ENCODE peak calls at places on chromosomes 12 and 14, in five cellular contexts. G, U, V, M and Y are unnamed samples. For H3K4me1, the result is how much of the 10 kb centered on the place peaks cover.

GRCh38 chr14:104864267-104865068 is 600 bp upstream of the CEP170B start:
- DNase-seq in V (no peak), G (no peak), M (no peak), U (peak), Y (no peak)

GRCh38 chr12:54239568-54239967 is 40.4 kb downstream of the CBX5 start:
- DNase-seq in G (no peak), M (no peak), U (no peak), V (no peak), Y (no peak)

GRCh38 chr14:96525452-96525851 is 23.3 kb downstream of the PAPOLA start:
- DNase-seq in V (no peak), U (no peak), M (no peak), G (no peak), Y (no peak)

GRCh38 chr12:88298761-88299242 is 156.7 kb downstream of the TMTC3 start:
- DNase-seq in M (peak), G (no peak), U (peak), V (no peak), Y (no peak)

GRCh38 chr12:47576256-47576655 is 129.6 kb downstream of the RPAP3 start:
- DNase-seq in M (no peak), G (no peak), U (peak), V (no peak), Y (no peak)

GRCh38 chr12:65663648-65664047 is 160.6 kb upstream of the HMGA2 start:
- DNase-seq in V (no peak), G (no peak), M (peak), U (no peak), Y (no peak)

GRCh38 chr12:5242440-5242839 is 189.5 kb upstream of the NTF3 start:
- DNase-seq in G (no peak), V (no peak), U (no peak), M (no peak), Y (no peak)

GRCh38 chr14:94773017-94773681 is 3.2 kb upstream of the GSC start:
- DNase-seq in G (no peak), M (no peak), V (no peak), U (peak), Y (no peak)

GRCh38 chr12:89278169-89278568 is 74.1 kb downstream of the DUSP6 start:
- DNase-seq in V (no peak), M (no peak), G (no peak), U (peak), Y (no peak)

GRCh38 chr14:20332386-20332945 is 613 bp downstream of the CCNB1IP1 start:
- DNase-seq in G (no peak), U (peak), V (no peak), M (no peak), Y (no peak)

GRCh38 chr12:87127272-87127671 is 871.1 kb upstream of the MGAT4C start:
- DNase-seq in V (no peak), G (no peak), M (peak), U (no peak), Y (no peak)

GRCh38 chr12:93325855-93326254 is 51.9 kb upstream of the NUDT4 start:
- DNase-seq in M (peak), G (no peak), V (no peak), U (no peak), Y (no peak)

GRCh38 chr12:31967569-31967968 is 8.4 kb downstream of the RESF1 start:
- DNase-seq in G (no peak), M (no peak), V (no peak), U (no peak), Y (no peak)

GRCh38 chr14:79044894-79045624 is 874.9 kb downstream of the NRXN3 start:
- DNase-seq in U (peak), G (no peak), M (peak), V (no peak), Y (no peak)

GRCh38 chr14:23104591-23105347 is at the start of gene CIROP:
- DNase-seq in M (peak), V (no peak), U (no peak), G (no peak), Y (no peak)

GRCh38 chr12:53074999-53075370 is 4.2 kb downstream of the SPRYD3 start:
- DNase-seq in U (no peak), G (peak), M (no peak), V (no peak), Y (no peak)
- H3K4me1 ChIP-seq in U (under half), G (under half), M (under half), V (under half), Y (half or more)

GRCh38 chr14:69047255-69047654 is 68.2 kb upstream of the ACTN1 start:
- DNase-seq in G (no peak), U (no peak), V (no peak), M (no peak), Y (no peak)
- H3K4me1 ChIP-seq in G (under half), U (under half), V (under half), M (under half), Y (half or more)

GRCh38 chr12:120117961-120118709 is 1.6 kb upstream of the RAB35 start:
- DNase-seq in V (no peak), M (peak), U (peak), G (no peak), Y (peak)

GRCh38 chr12:120115066-120115465 is 1.5 kb downstream of the RAB35 start:
- DNase-seq in G (no peak), M (no peak), V (no peak), U (no peak), Y (no peak)

GRCh38 chr12:120116792-120117651 is 469 bp upstream of the RAB35 start:
- DNase-seq in U (peak), V (peak), M (peak), G (peak), Y (peak)

GRCh38 chr12:120115692-120116442 is 686 bp downstream of the RAB35 start:
- DNase-seq in U (peak), G (no peak), V (no peak), M (peak), Y (no peak)

GRCh38 chr12:120116443-120116791 is at the start of gene RAB35:
- DNase-seq in G (no peak), V (no peak), U (no peak), M (no peak), Y (no peak)
- H3K4me1 ChIP-seq in G (half or more), V (under half), U (under half), M (under half), Y (under half)

DNA sequence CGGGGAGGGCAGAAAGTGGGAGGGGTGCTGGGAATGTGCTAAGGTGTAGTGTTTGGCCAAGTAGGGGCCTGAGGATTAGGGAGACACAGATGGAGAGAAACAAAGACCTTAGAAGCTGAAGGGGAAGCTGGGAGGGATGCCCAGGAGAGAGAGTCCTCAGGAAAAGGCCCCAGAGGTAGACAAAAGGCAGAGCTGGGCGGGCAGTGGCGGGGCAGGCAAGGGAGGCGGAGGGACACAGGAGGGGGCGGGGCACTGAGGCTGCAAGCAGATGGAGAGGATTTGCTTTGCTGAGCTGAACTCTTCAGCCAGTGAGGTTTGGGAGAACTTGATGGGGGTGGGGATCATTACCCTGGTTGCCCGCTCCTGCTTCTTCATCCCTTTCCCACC is 2.8 kb downstream of the PTMS start:
- DNase-seq in M (peak), V (peak), U (peak), G (no peak), Y (peak)
- H3K4me1 ChIP-seq in M (under half), V (under half), U (half or more), G (half or more), Y (under half)

DNA sequence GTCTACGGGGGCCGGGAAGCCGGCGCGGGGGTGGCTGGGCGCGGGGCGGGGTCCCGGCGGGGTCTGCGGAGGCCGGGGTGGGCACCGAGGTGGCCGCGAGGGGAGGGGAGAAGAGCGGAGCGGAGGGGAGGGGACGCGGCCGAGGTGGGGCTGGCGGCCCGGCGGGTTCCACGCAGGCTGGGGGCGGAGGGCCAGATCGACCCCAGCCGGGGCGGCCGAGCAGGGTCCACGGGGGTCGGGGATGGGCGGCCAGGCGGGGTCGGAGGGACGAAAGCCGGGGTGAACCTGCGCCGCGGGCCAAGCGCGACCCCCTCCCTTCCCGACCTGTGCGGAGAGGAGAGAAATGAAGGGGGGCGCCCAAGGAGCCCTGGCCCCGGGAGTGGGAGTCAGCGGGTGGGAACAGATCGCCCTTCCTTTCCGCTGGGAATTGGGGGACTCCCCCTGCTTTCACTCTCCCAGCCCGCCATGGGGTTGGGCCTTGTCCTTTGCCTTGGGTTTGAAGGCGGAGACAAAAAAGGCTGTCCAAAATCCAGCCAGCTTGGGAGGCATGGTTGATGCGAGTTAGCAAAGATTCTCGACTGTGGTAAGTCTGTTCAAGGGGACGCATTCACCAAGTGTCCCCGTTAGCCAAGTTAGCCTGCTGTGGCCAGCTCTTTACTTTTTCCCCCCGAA is 493 bp upstream of the CKAP4 start:
- DNase-seq in U (peak), M (peak), V (no peak), G (peak), Y (peak)
- H3K4me1 ChIP-seq in U (under half), M (under half), V (under half), G (under half), Y (under half)

GRCh38 chr12:46384451-46385301 is 12.1 kb upstream of the SLC38A2 start:
- DNase-seq in G (no peak), V (no peak), U (no peak), M (no peak), Y (no peak)
- H3K4me1 ChIP-seq in G (under half), V (under half), U (half or more), M (under half), Y (half or more)

GRCh38 chr12:27981874-27982273 is 9.3 kb upstream of the PTHLH start:
- DNase-seq in M (peak), U (no peak), V (no peak), G (no peak), Y (no peak)
- H3K4me1 ChIP-seq in M (under half), U (under half), V (under half), G (under half), Y (under half)

GRCh38 chr14:34036319-34036761 is 85.5 kb upstream of the EGLN3 start:
- DNase-seq in V (no peak), U (no peak), M (no peak), G (no peak), Y (no peak)
- H3K4me1 ChIP-seq in V (under half), U (under half), M (under half), G (under half), Y (under half)

GRCh38 chr12:104462325-104462724 is 5.6 kb downstream of the CHST11 start:
- DNase-seq in U (no peak), G (no peak), M (no peak), V (no peak), Y (no peak)
- H3K4me1 ChIP-seq in U (under half), G (half or more), M (under half), V (under half), Y (under half)